ENCODE peak calls at places on chromosomes 5 and 9, in nine cellular contexts. S is T1000; A is AG08396; C is activated CD4-positive, alpha-beta memory T cell treated with anti-CD3 and anti-CD28 coated beads, Interleukin-2, amount 10 ng/mL, durations not matched to agents 7 days and 5 days; V is GM12878; F is ovary; M is iris pigment epithelial cell; T is effector memory CD8-positive, alpha-beta T cell; Q is stimulated activated CD4-positive, alpha-beta T cell treated with anti-CD3 and anti-CD28 coated beads, Interleukin-2, amount 100 ng/mL, for 4 hours. P is an unnamed sample.

GRCh38 chr5:58921106-58921505 is 338.2 kb downstream of the RAB3C start:
- DNase-seq in S (no peak), A (no peak), M (peak; percentile 16), Q (no peak), C (no peak), V (no peak), F (no peak), T (no peak), P (no peak)

GRCh38 chr9:87301381-87301780 is 196.3 kb upstream of the DAPK1 start:
- DNase-seq in F (no peak), Q (no peak), C (no peak), M (no peak), T (no peak), V (no peak), A (no peak), S (no peak), P (no peak)

GRCh38 chr9:72585737-72586136 is 64.3 kb downstream of the TMC1 start:
- DNase-seq in S (peak; percentile 33), V (no peak), A (peak; percentile 18), T (no peak), F (no peak), Q (no peak), M (peak; percentile 78), C (no peak), P (no peak)

GRCh38 chr9:123453904-123454321 is 97.9 kb downstream of the CRB2 start:
- DNase-seq in M (no peak), S (no peak), T (no peak), C (no peak), V (no peak), Q (no peak), F (peak; percentile 3), A (no peak), P (no peak)

GRCh38 chr5:181166812-181167733 is 19.7 kb downstream of the OR2V2 start:
- DNase-seq in C (no peak), F (no peak), M (no peak), T (no peak), Q (no peak), V (no peak), S (no peak), A (no peak), P (no peak)

GRCh38 chr5:127898551-127899213 is 184.9 kb upstream of the SLC12A2 start:
- DNase-seq in C (no peak), A (no peak), V (no peak), M (peak; percentile 53), Q (no peak), F (no peak), T (no peak), S (no peak), P (no peak)

GRCh38 chr5:88390007-88390385 is 121.4 kb upstream of the TMEM161B start:
- DNase-seq in Q (no peak), S (no peak), C (no peak), T (no peak), A (no peak), F (no peak), V (no peak), M (no peak), P (no peak)

GRCh38 chr9:129383005-129383414 is 204.9 kb upstream of the IER5L start:
- DNase-seq in V (no peak), M (no peak), Q (no peak), T (no peak), C (no peak), S (no peak), F (no peak), A (peak; percentile 56), P (no peak)